ENCODE peak calls at places on chromosomes 13 and 19, in five cellular contexts. N is heart left ventricle, J is OCI-LY7, Y is left lung, M is A549. F is an unnamed sample.
A peak's percentile ranks its signal among the peaks of the same experiment; 100 is the strongest.

GRCh38 chr19:46614114-46614701 is 10.7 kb downstream of the PTGIR start:
- DNase-seq in Y (peak; percentile 81), M (peak; percentile 86), J (peak; percentile 84), N (peak; percentile 84), F (peak; percentile 82)

GRCh38 chr13:111632906-111633305 is 312.5 kb downstream of the TEX29 start:
- DNase-seq in N (no peak), M (no peak), Y (no peak), J (no peak), F (peak; percentile 10)

GRCh38 chr19:27887946-27888345 is 1325.0 kb downstream of the UQCRFS1 start:
- DNase-seq in M (no peak), N (no peak), Y (no peak), J (no peak), F (no peak)

GRCh38 chr13:32984857-32985626 is 31.2 kb upstream of the KL start:
- DNase-seq in M (peak; percentile 93), Y (no peak), N (no peak), J (no peak), F (no peak)

GRCh38 chr19:2034729-2035589 is 16.1 kb downstream of the MKNK2 start:
- DNase-seq in Y (peak; percentile 74), N (no peak), M (peak; percentile 61), J (peak; percentile 89), F (peak; percentile 68)

GRCh38 chr13:50393641-50394040 is 378.4 kb downstream of the KCNRG start:
- DNase-seq in M (no peak), N (no peak), Y (no peak), J (no peak), F (no peak)

GRCh38 chr19:48308695-48309586 is 16.4 kb upstream of the EMP3 start:
- DNase-seq in M (peak; percentile 56), Y (no peak), N (no peak), J (peak; percentile 33), F (no peak)

GRCh38 chr13:99231726-99232125 is 26.5 kb downstream of the GPR18 start:
- DNase-seq in J (peak; percentile 65), Y (no peak), N (no peak), M (no peak), F (no peak)

GRCh38 chr19:7862413-7862951 is 11.7 kb downstream of the PRR36 start:
- DNase-seq in Y (peak; percentile 78), N (no peak), J (peak; percentile 84), M (peak; percentile 73), F (no peak)

GRCh38 chr13:50911051-50911690 is 1.6 kb downstream of the RNASEH2B start:
- DNase-seq in M (no peak), N (no peak), Y (no peak), J (peak; percentile 68), F (no peak)

GRCh38 chr13:80337706-80338105 is 3.2 kb downstream of the SPRY2 start:
- DNase-seq in N (no peak), Y (no peak), M (no peak), J (no peak), F (no peak)

GRCh38 chr13:100149389-100149788 is 60.5 kb downstream of the PCCA start:
- DNase-seq in N (no peak), Y (no peak), M (no peak), J (no peak), F (no peak)

GRCh38 chr19:39145180-39145953 is 19.8 kb downstream of the PAK4 start:
- DNase-seq in M (no peak), Y (no peak), N (no peak), J (no peak), F (no peak)

GRCh38 chr19:13060964-13061927 is 41.4 kb downstream of the LYL1 start:
- DNase-seq in Y (peak; percentile 84), J (peak; percentile 86), N (peak; percentile 90), M (peak; percentile 68), F (peak; percentile 85)

GRCh38 chr19:11693505-11694499 is 44.9 kb downstream of the ZNF823 start:
- DNase-seq in M (no peak), J (peak; percentile 14), Y (no peak), N (no peak), F (no peak)

GRCh38 chr19:9923440-9923839 is 12.9 kb downstream of the OLFM2 start:
- DNase-seq in Y (no peak), N (no peak), J (no peak), M (no peak), F (no peak)

GRCh38 chr19:1780272-1780957 is 27.1 kb downstream of the ONECUT3 start:
- DNase-seq in J (peak; percentile 24), N (no peak), Y (no peak), M (peak; percentile 53), F (no peak)

GRCh38 chr19:37551123-37551993 is 43.2 kb downstream of the ZNF571 start:
- DNase-seq in J (no peak), M (no peak), N (peak; percentile 62), Y (no peak), F (peak; percentile 57)
- H3K9me3 ChIP-seq in J (peaks cover 10% of the 10 kb centered on the region), M (peaks cover 95% of the 10 kb centered on the region), N (peaks cover 25% of the 10 kb centered on the region), Y (no peaks in the 10 kb centered on the region), F (peaks cover 15% of the 10 kb centered on the region)

GRCh38 chr19:5964816-5965565 is 12.9 kb downstream of the RANBP3 start:
- DNase-seq in Y (no peak), N (no peak), M (no peak), J (no peak), F (no peak)

GRCh38 chr19:5959260-5960004 is 18.5 kb downstream of the RANBP3 start:
- DNase-seq in N (no peak), Y (no peak), J (no peak), M (no peak), F (no peak)

GRCh38 chr19:5963855-5964254 is 14.1 kb downstream of the RANBP3 start:
- DNase-seq in Y (no peak), J (no peak), M (no peak), N (no peak), F (no peak)

GRCh38 chr19:5960005-5961001 is 17.6 kb downstream of the RANBP3 start:
- DNase-seq in Y (no peak), M (no peak), J (no peak), N (peak; percentile 68), F (no peak)

GRCh38 chr19:5961969-5962945 is 15.7 kb downstream of the RANBP3 start:
- DNase-seq in M (no peak), J (peak; percentile 31), N (no peak), Y (peak; percentile 86), F (peak; percentile 74)
- H3K4me1 ChIP-seq in M (peaks cover 6% of the 10 kb centered on the region), J (peaks cover 14% of the 10 kb centered on the region), N (peaks cover 47% of the 10 kb centered on the region), Y (peaks cover 89% of the 10 kb centered on the region), F (peaks cover 14% of the 10 kb centered on the region)

GRCh38 chr19:475360-475759 is 14.5 kb upstream of the SHC2 start:
- DNase-seq in J (no peak), M (no peak), Y (no peak), N (no peak), F (no peak)

GRCh38 chr19:469833-470232 is 9.0 kb upstream of the SHC2 start:
- DNase-seq in J (no peak), N (no peak), M (no peak), Y (no peak), F (no peak)

GRCh38 chr19:474126-475078 is 13.6 kb upstream of the SHC2 start:
- DNase-seq in M (no peak), N (peak; percentile 66), J (no peak), Y (no peak), F (peak; percentile 62)

GRCh38 chr19:470701-471100 is 9.9 kb upstream of the SHC2 start:
- DNase-seq in J (no peak), M (no peak), N (no peak), Y (no peak), F (no peak)

DNA sequence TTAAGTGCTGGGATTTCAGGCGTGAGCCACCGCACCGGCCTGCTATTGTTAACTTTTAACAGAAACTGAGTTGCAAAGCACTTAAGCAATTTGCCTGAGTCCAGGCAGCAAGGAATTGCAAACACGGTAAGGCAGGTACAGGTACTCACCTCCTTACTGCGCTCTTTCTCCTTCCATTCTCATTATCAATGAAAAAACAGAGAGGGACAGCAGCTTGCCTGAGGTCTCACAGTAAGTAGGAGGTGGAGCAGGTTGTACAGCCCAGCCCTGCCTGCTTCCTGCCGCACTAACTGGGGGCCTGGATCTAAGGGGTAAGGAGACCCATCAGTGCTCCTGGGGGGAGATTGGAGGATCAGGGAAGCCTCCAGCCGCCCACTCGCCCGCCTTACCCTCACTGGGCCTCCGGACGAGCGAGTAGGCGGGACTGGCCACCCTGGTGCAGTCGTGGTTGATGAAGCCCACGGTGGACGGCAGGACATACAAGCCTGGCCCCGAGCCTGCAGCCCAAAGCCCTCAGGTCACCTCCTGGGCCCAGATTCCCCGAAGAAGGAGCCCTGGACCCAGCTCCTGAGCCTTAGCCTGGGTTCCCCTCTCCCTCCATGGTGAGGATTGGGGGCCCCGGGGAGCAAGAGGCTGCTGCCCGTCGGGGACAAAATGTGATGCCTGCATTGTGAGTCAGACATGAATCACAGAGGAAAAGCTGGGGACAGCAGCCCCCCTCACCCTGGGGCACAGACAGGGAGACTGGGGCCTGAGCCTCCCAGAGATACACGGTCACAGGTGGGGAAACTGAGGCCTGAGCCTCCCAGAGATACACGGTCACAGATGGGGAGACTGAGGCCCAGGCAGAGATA is 11.4 kb upstream of the SHC2 start:
- DNase-seq in Y (no peak), M (no peak), J (no peak), N (no peak), F (peak; percentile 35)
- H3K9me3 ChIP-seq in Y (no peaks in the 10 kb centered on the region), M (no peaks in the 10 kb centered on the region), J (no peaks in the 10 kb centered on the region), N (no peaks in the 10 kb centered on the region), F (no peaks in the 10 kb centered on the region)

GRCh38 chr13:41199061-41199460 is 4.7 kb upstream of the KBTBD7 start:
- DNase-seq in J (no peak), Y (no peak), N (no peak), M (no peak), F (no peak)
- H3K4me1 ChIP-seq in J (peaks cover 18% of the 10 kb centered on the region), Y (no peaks in the 10 kb centered on the region), N (no peaks in the 10 kb centered on the region), M (no peaks in the 10 kb centered on the region), F (no peaks in the 10 kb centered on the region)

GRCh38 chr19:43847246-43847645 is 20.1 kb downstream of the ZNF283 start:
- DNase-seq in J (no peak), N (no peak), M (peak; percentile 19), Y (no peak), F (no peak)
- H3K9me3 ChIP-seq in J (peaks cover 55% of the 10 kb centered on the region), N (peaks cover 58% of the 10 kb centered on the region), M (peaks cover 96% of the 10 kb centered on the region), Y (peaks cover 100% of the 10 kb centered on the region), F (no peaks in the 10 kb centered on the region)

GRCh38 chr13:28177327-28177726 is 39.0 kb downstream of the PAN3 start:
- DNase-seq in N (no peak), M (no peak), J (no peak), Y (no peak), F (no peak)
- H3K4me1 ChIP-seq in N (peaks cover 3% of the 10 kb centered on the region), M (peaks cover 13% of the 10 kb centered on the region), J (no peaks in the 10 kb centered on the region), Y (peaks cover 5% of the 10 kb centered on the region), F (no peaks in the 10 kb centered on the region)